ENCODE peak calls at places on chromosomes 16 and 17, in seven cellular contexts. One of them, this sample, is unnamed.

GRCh38 chr17:66304304-66305174 is 2.1 kb downstream of the PRKCA start:
- DNase-seq in psoas muscle: no peak
- DNase-seq in HFF-Myc: no peak
- DNase-seq in RWPE1: no peak
- DNase-seq in sigmoid colon: no peak
- DNase-seq in HCT116: no peak
- DNase-seq in cardiac fibroblast: peak
- DNase-seq in this sample: no peak

GRCh38 chr17:17545984-17546383 is 45.5 kb downstream of the PEMT start:
- DNase-seq in psoas muscle: peak
- DNase-seq in HFF-Myc: no peak
- DNase-seq in RWPE1: no peak
- DNase-seq in sigmoid colon: no peak
- DNase-seq in HCT116: no peak
- DNase-seq in cardiac fibroblast: no peak
- DNase-seq in this sample: no peak

GRCh38 chr17:66567234-66568170 is 265.1 kb downstream of the PRKCA start:
- DNase-seq in psoas muscle: peak
- DNase-seq in HFF-Myc: peak
- DNase-seq in RWPE1: peak
- DNase-seq in sigmoid colon: peak
- DNase-seq in HCT116: peak
- DNase-seq in cardiac fibroblast: peak
- DNase-seq in this sample: no peak

GRCh38 chr16:53219795-53220194 is 165.0 kb downstream of the CHD9 start:
- DNase-seq in psoas muscle: no peak
- DNase-seq in HFF-Myc: no peak
- DNase-seq in RWPE1: peak
- DNase-seq in sigmoid colon: no peak
- DNase-seq in HCT116: no peak
- DNase-seq in cardiac fibroblast: peak
- DNase-seq in this sample: no peak

GRCh38 chr17:8141741-8142140 is 10.5 kb downstream of the PER1 start:
- DNase-seq in psoas muscle: no peak
- DNase-seq in HFF-Myc: no peak
- DNase-seq in RWPE1: no peak
- DNase-seq in sigmoid colon: peak
- DNase-seq in HCT116: no peak
- DNase-seq in cardiac fibroblast: no peak
- DNase-seq in this sample: no peak

GRCh38 chr17:73343168-73343634 is 31.4 kb upstream of the CDC42EP4 start:
- DNase-seq in psoas muscle: peak
- DNase-seq in HFF-Myc: peak
- DNase-seq in RWPE1: no peak
- DNase-seq in sigmoid colon: peak
- DNase-seq in HCT116: no peak
- DNase-seq in cardiac fibroblast: peak
- DNase-seq in this sample: peak

GRCh38 chr16:46688101-46688656 is 799 bp downstream of the VPS35 start:
- DNase-seq in psoas muscle: peak
- DNase-seq in HFF-Myc: peak
- DNase-seq in RWPE1: no peak
- DNase-seq in sigmoid colon: no peak
- DNase-seq in HCT116: no peak
- DNase-seq in cardiac fibroblast: peak
- DNase-seq in this sample: no peak

GRCh38 chr16:88116121-88116900 is 165.1 kb downstream of the BANP start:
- DNase-seq in psoas muscle: peak
- DNase-seq in HFF-Myc: no peak
- DNase-seq in RWPE1: no peak
- DNase-seq in sigmoid colon: no peak
- DNase-seq in HCT116: no peak
- DNase-seq in cardiac fibroblast: peak
- DNase-seq in this sample: peak

GRCh38 chr16:80543162-80543561 is 2.4 kb downstream of the DYNLRB2 start:
- DNase-seq in psoas muscle: no peak
- DNase-seq in HFF-Myc: no peak
- DNase-seq in RWPE1: no peak
- DNase-seq in sigmoid colon: no peak
- DNase-seq in HCT116: no peak
- DNase-seq in cardiac fibroblast: no peak
- DNase-seq in this sample: no peak

GRCh38 chr17:14019186-14019956 is 49.9 kb upstream of the COX10 start:
- DNase-seq in psoas muscle: no peak
- DNase-seq in HFF-Myc: no peak
- DNase-seq in RWPE1: peak
- DNase-seq in sigmoid colon: no peak
- DNase-seq in HCT116: no peak
- DNase-seq in cardiac fibroblast: peak
- DNase-seq in this sample: no peak

GRCh38 chr17:54992797-54993639 is 24.5 kb downstream of the STXBP4 start:
- DNase-seq in psoas muscle: no peak
- DNase-seq in HFF-Myc: peak
- DNase-seq in RWPE1: peak
- DNase-seq in sigmoid colon: no peak
- DNase-seq in HCT116: peak
- DNase-seq in cardiac fibroblast: peak
- DNase-seq in this sample: no peak

GRCh38 chr16:534089-534635 is 6.7 kb downstream of the CAPN15 start:
- DNase-seq in psoas muscle: peak
- DNase-seq in HFF-Myc: no peak
- DNase-seq in RWPE1: no peak
- DNase-seq in sigmoid colon: no peak
- DNase-seq in HCT116: no peak
- DNase-seq in cardiac fibroblast: no peak
- DNase-seq in this sample: no peak

GRCh38 chr17:80260791-80261158 is at the start of gene RNF213:
- DNase-seq in psoas muscle: peak
- DNase-seq in HFF-Myc: no peak
- DNase-seq in RWPE1: peak
- DNase-seq in sigmoid colon: no peak
- DNase-seq in HCT116: no peak
- DNase-seq in cardiac fibroblast: peak
- DNase-seq in this sample: no peak

GRCh38 chr17:11330871-11331270 is 89.9 kb downstream of the SHISA6 start:
- DNase-seq in psoas muscle: no peak
- DNase-seq in HFF-Myc: no peak
- DNase-seq in RWPE1: no peak
- DNase-seq in sigmoid colon: no peak
- DNase-seq in HCT116: no peak
- DNase-seq in cardiac fibroblast: peak
- DNase-seq in this sample: no peak

GRCh38 chr17:34579017-34579946 is at the start of gene TMEM132E:
- DNase-seq in psoas muscle: no peak
- DNase-seq in HFF-Myc: no peak
- DNase-seq in RWPE1: no peak
- DNase-seq in sigmoid colon: peak
- DNase-seq in HCT116: no peak
- DNase-seq in cardiac fibroblast: peak
- DNase-seq in this sample: no peak

GRCh38 chr17:77516902-77517301 is 376.1 kb downstream of the SEC14L1 start:
- DNase-seq in psoas muscle: no peak
- DNase-seq in HFF-Myc: peak
- DNase-seq in RWPE1: no peak
- DNase-seq in sigmoid colon: no peak
- DNase-seq in HCT116: no peak
- DNase-seq in cardiac fibroblast: peak
- DNase-seq in this sample: peak

GRCh38 chr17:7927596-7927995 is 2.1 kb downstream of the KCNAB3 start:
- DNase-seq in psoas muscle: no peak
- DNase-seq in HFF-Myc: no peak
- DNase-seq in RWPE1: peak
- DNase-seq in sigmoid colon: no peak
- DNase-seq in HCT116: no peak
- DNase-seq in cardiac fibroblast: no peak
- DNase-seq in this sample: no peak

GRCh38 chr16:56262148-56262878 is 71.0 kb downstream of the GNAO1 start:
- DNase-seq in psoas muscle: no peak
- DNase-seq in HFF-Myc: no peak
- DNase-seq in RWPE1: peak
- DNase-seq in sigmoid colon: peak
- DNase-seq in HCT116: no peak
- DNase-seq in cardiac fibroblast: no peak
- DNase-seq in this sample: no peak
- TF ChIP-seq CTCF in psoas muscle: no peak
- TF ChIP-seq CTCF in HFF-Myc: no peak
- TF ChIP-seq CTCF in RWPE1: no peak
- TF ChIP-seq CTCF in sigmoid colon: no peak
- TF ChIP-seq CTCF in HCT116: no peak
- TF ChIP-seq CTCF in cardiac fibroblast: no peak
- TF ChIP-seq CTCF in this sample: no peak

GRCh38 chr17:75239778-75240393 is 21.5 kb downstream of the GGA3 start:
- DNase-seq in psoas muscle: no peak
- DNase-seq in HFF-Myc: no peak
- DNase-seq in RWPE1: no peak
- DNase-seq in sigmoid colon: no peak
- DNase-seq in HCT116: no peak
- DNase-seq in cardiac fibroblast: no peak
- DNase-seq in this sample: no peak

GRCh38 chr17:75241143-75241430 is 20.3 kb downstream of the GGA3 start:
- DNase-seq in psoas muscle: peak
- DNase-seq in HFF-Myc: no peak
- DNase-seq in RWPE1: no peak
- DNase-seq in sigmoid colon: no peak
- DNase-seq in HCT116: no peak
- DNase-seq in cardiac fibroblast: peak
- DNase-seq in this sample: no peak

GRCh38 chr17:75239214-75239613 is 22.2 kb downstream of the GGA3 start:
- DNase-seq in psoas muscle: no peak
- DNase-seq in HFF-Myc: no peak
- DNase-seq in RWPE1: no peak
- DNase-seq in sigmoid colon: no peak
- DNase-seq in HCT116: no peak
- DNase-seq in cardiac fibroblast: no peak
- DNase-seq in this sample: no peak

GRCh38 chr17:75241502-75241901 is 19.9 kb downstream of the GGA3 start:
- DNase-seq in psoas muscle: no peak
- DNase-seq in HFF-Myc: no peak
- DNase-seq in RWPE1: no peak
- DNase-seq in sigmoid colon: no peak
- DNase-seq in HCT116: no peak
- DNase-seq in cardiac fibroblast: no peak
- DNase-seq in this sample: no peak

DNA sequence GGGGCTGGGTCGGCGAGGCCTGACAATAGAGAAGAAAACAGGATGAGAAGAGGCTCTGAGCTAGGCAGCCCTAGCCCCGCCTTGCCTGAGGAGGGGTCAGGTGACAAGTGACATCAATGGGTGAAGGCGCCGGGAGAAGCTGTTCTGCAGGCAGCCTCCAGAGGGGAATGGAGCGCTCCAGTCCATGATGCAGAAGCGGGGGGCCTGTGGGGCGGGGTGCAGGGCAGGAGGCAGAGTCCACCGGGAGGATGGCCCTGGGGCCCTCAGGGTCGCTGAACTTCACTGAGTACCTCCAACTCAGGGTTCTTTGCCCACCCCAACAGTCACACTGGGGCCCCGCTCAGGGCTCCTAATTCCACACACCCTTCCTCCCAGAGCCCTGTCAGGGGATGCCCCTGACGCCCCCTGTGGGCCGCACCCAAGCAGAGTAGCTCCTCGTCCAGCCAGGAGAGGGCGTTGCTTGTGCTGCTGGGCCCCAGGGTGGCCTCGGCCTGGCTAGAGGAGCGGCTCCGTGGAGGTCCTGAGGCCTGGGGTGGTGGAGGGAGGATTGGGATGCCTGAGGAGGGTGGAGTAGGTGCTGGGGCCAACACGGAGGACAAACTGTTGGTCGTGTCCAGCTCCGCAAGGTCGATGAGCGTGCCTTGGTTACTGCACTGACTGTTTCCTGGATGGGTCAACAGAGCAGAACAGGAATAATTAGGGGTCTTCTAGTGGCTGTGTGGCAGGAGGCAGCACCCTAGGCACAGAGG is 20.8 kb downstream of the GGA3 start:
- DNase-seq in psoas muscle: peak
- DNase-seq in HFF-Myc: no peak
- DNase-seq in RWPE1: no peak
- DNase-seq in sigmoid colon: no peak
- DNase-seq in HCT116: peak
- DNase-seq in cardiac fibroblast: peak
- DNase-seq in this sample: no peak
- TF ChIP-seq CTCF in psoas muscle: peak
- TF ChIP-seq CTCF in HFF-Myc: peak
- TF ChIP-seq CTCF in RWPE1: peak
- TF ChIP-seq CTCF in sigmoid colon: no peak
- TF ChIP-seq CTCF in HCT116: peak
- TF ChIP-seq CTCF in cardiac fibroblast: peak
- TF ChIP-seq CTCF in this sample: peak

GRCh38 chr17:1109606-1110523 is 69.9 kb downstream of the ABR start:
- DNase-seq in psoas muscle: peak
- DNase-seq in HFF-Myc: no peak
- DNase-seq in RWPE1: no peak
- DNase-seq in sigmoid colon: no peak
- DNase-seq in HCT116: no peak
- DNase-seq in cardiac fibroblast: no peak
- DNase-seq in this sample: no peak
- TF ChIP-seq CTCF in psoas muscle: no peak
- TF ChIP-seq CTCF in HFF-Myc: no peak
- TF ChIP-seq CTCF in RWPE1: no peak
- TF ChIP-seq CTCF in sigmoid colon: no peak
- TF ChIP-seq CTCF in HCT116: no peak
- TF ChIP-seq CTCF in cardiac fibroblast: no peak
- TF ChIP-seq CTCF in this sample: no peak

DNA sequence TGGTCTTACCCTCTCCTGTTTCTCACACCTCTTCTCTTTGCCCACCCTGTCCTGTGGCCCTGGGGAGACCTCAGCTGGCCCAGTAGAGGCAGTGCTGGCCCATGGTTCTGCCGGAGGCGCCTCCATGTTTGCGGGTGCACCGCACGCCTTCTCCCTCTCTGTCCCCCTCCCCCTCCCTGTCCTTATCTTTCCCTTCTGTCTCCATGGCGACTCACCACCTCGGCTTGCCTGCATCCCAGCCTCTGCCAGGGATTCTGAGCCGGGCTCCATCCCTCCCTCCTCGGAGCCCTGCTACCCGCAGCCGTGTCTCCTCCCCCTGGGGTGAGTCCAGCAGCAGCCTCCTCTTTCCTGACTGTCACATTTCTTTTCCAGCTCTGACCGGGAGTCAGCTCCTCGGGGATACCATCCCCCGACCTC is at the start of gene RNF112:
- DNase-seq in psoas muscle: no peak
- DNase-seq in HFF-Myc: no peak
- DNase-seq in RWPE1: no peak
- DNase-seq in sigmoid colon: no peak
- DNase-seq in HCT116: no peak
- DNase-seq in cardiac fibroblast: peak
- DNase-seq in this sample: no peak
- TF ChIP-seq CTCF in psoas muscle: no peak
- TF ChIP-seq CTCF in HFF-Myc: no peak
- TF ChIP-seq CTCF in RWPE1: no peak
- TF ChIP-seq CTCF in sigmoid colon: peak
- TF ChIP-seq CTCF in HCT116: no peak
- TF ChIP-seq CTCF in cardiac fibroblast: no peak
- TF ChIP-seq CTCF in this sample: peak

GRCh38 chr17:29442451-29442850 is 52.3 kb downstream of the TAOK1 start:
- DNase-seq in psoas muscle: no peak
- DNase-seq in HFF-Myc: no peak
- DNase-seq in RWPE1: no peak
- DNase-seq in sigmoid colon: no peak
- DNase-seq in HCT116: no peak
- DNase-seq in cardiac fibroblast: no peak
- DNase-seq in this sample: no peak
- TF ChIP-seq CTCF in psoas muscle: no peak
- TF ChIP-seq CTCF in HFF-Myc: no peak
- TF ChIP-seq CTCF in RWPE1: no peak
- TF ChIP-seq CTCF in sigmoid colon: no peak
- TF ChIP-seq CTCF in HCT116: no peak
- TF ChIP-seq CTCF in cardiac fibroblast: no peak
- TF ChIP-seq CTCF in this sample: no peak

This sample was measured in AG09319.